ENCODE peak calls at places on chromosomes 13 and 19, in nine cellular contexts. W is stomach, G is hepatocyte, A is glutamatergic neuron, J is AG10803, Z is Calu3, R is fibroblast of the aortic adventitia, N is left lung, S is dorsolateral prefrontal cortex. B is an unnamed sample.

GRCh38 chr13:30364876-30365275 is 57.4 kb upstream of the UBE2L5 start:
- DNase-seq in R (no peak), G (no peak), W (no peak), S (no peak), J (peak; percentile 42), A (no peak), Z (no peak), N (no peak), B (peak; percentile 20)

GRCh38 chr13:31538067-31539042 is 201.0 kb upstream of the RXFP2 start:
- DNase-seq in N (no peak), S (no peak), Z (peak; percentile 4), A (no peak), W (peak; percentile 29), R (peak; percentile 73), G (peak; percentile 58), J (peak; percentile 52), B (no peak)

GRCh38 chr19:4454952-4455738 is 2.4 kb downstream of the UBXN6 start:
- DNase-seq in J (peak; percentile 70), G (peak; percentile 54), Z (no peak), W (no peak), N (no peak), A (no peak), S (no peak), R (peak; percentile 82), B (no peak)

GRCh38 chr13:110182003-110182402 is 125.0 kb downstream of the COL4A1 start:
- DNase-seq in S (no peak), J (no peak), A (no peak), N (no peak), G (no peak), W (no peak), R (no peak), Z (no peak), B (no peak)

GRCh38 chr19:3710265-3710812 is 2.2 kb downstream of the TJP3 start:
- DNase-seq in R (peak; percentile 31), A (no peak), N (peak; percentile 94), G (peak; percentile 90), Z (peak; percentile 94), S (peak; percentile 46), J (peak; percentile 15), W (peak; percentile 99), B (no peak)

GRCh38 chr19:33233056-33233873 is 7.6 kb upstream of the SLC7A10 start:
- DNase-seq in G (no peak), N (no peak), S (no peak), A (no peak), J (no peak), W (no peak), Z (no peak), R (no peak), B (no peak)

GRCh38 chr13:98539655-98540054 is 37.3 kb downstream of the STK24 start:
- DNase-seq in W (no peak), R (no peak), J (peak; percentile 74), S (no peak), Z (no peak), A (peak; percentile 55), N (no peak), G (no peak), B (no peak)

GRCh38 chr13:50635504-50635903 is 208.0 kb downstream of the DLEU7 start:
- DNase-seq in Z (no peak), G (peak; percentile 12), J (peak; percentile 71), W (no peak), S (no peak), R (peak; percentile 97), A (no peak), N (peak; percentile 58), B (no peak)

GRCh38 chr13:90302113-90302512 is 1045.4 kb upstream of the MIR17HG start:
- DNase-seq in W (no peak), N (no peak), S (no peak), A (no peak), R (peak; percentile 64), G (no peak), J (peak; percentile 68), Z (no peak), B (no peak)

GRCh38 chr19:19270749-19271571 is 2.1 kb downstream of the TM6SF2 start:
- DNase-seq in W (no peak), S (no peak), G (no peak), Z (no peak), R (no peak), N (no peak), A (no peak), J (no peak), B (no peak)

GRCh38 chr19:49682274-49682673 is 5.2 kb downstream of the PRMT1 start:
- DNase-seq in S (no peak), R (peak; percentile 32), J (no peak), A (no peak), G (no peak), Z (no peak), W (no peak), N (no peak), B (no peak)

GRCh38 chr19:49684983-49685553 is 4.3 kb upstream of the ADM5 start:
- DNase-seq in N (no peak), W (no peak), G (no peak), R (no peak), J (no peak), A (no peak), Z (no peak), S (no peak), B (no peak)

GRCh38 chr19:49685845-49686332 is 3.5 kb upstream of the ADM5 start:
- DNase-seq in A (no peak), Z (no peak), R (no peak), G (no peak), W (no peak), S (no peak), N (no peak), J (no peak), B (no peak)

GRCh38 chr19:49683814-49684250 is 5.6 kb upstream of the ADM5 start:
- DNase-seq in N (no peak), J (no peak), G (no peak), A (no peak), W (no peak), Z (no peak), S (no peak), R (no peak), B (no peak)

GRCh38 chr19:49684251-49684982 is 5.0 kb upstream of the ADM5 start:
- DNase-seq in R (no peak), N (no peak), W (no peak), J (no peak), Z (peak; percentile 65), G (peak; percentile 19), S (no peak), A (peak; percentile 60), B (no peak)
- TF ChIP-seq CTCF in R (peak; percentile 61), N (no peak), W (no peak), J (peak; percentile 53), Z (peak; percentile 93), G (peak; percentile 19), S (peak; percentile 15), A (peak; percentile 43), B (peak; percentile 29)

DNA sequence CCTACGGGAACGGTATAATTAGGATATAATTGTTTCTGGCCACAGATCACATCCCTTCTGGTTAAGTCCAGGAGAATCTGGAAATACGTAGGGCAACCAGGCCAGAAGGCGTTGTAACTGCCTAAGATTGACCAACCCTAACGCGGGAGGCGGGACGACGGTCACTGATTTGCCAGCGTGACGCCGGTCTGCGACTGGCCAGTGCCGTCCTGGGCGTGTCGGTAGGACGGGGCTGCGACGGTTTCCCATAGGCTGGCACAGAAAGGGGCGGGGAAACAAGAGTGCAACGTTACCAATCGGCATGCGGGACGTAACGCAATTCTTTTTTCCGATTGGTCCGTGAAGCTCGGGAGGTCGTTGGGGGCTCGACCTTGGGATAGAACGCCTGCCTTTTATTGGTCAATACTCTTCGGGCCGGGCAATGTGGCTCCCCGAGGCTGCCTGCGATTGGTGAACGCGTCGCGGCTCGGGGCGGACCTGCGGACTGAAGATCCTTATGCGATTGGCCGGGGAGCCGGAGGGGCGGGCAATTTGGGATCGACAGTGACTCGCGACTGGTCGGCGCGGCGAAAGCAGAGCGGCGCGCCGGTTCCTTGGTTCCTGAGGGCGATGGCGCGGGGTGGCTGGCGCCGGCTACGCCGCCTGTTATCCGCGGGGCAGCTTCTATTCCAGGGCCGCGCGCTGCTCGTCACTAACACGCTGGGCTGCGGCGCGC is at the start of gene MPV17L2:
- DNase-seq in N (peak; percentile 100), S (peak; percentile 100), R (peak; percentile 100), G (peak; percentile 100), Z (peak; percentile 96), W (peak; percentile 99), A (peak; percentile 98), J (peak; percentile 100), B (peak; percentile 98)
- TF ChIP-seq CTCF in N (no peak), S (peak; percentile 5), R (no peak), G (no peak), Z (no peak), W (no peak), A (no peak), J (no peak), B (no peak)

GRCh38 chr13:28657784-28658538 is 969 bp upstream of the POMP start:
- DNase-seq in N (no peak), J (peak; percentile 35), Z (no peak), W (no peak), G (peak; percentile 22), A (no peak), S (no peak), R (peak; percentile 50), B (no peak)
- TF ChIP-seq CTCF in N (peak; percentile 10), J (peak; percentile 39), Z (no peak), W (no peak), G (peak; percentile 34), A (no peak), S (peak; percentile 11), R (peak; percentile 17), B (no peak)

GRCh38 chr19:46825731-46826055 is 25.0 kb downstream of the AP2S1 start:
- DNase-seq in R (no peak), A (no peak), W (no peak), S (no peak), N (no peak), J (no peak), Z (no peak), G (no peak), B (no peak)
- TF ChIP-seq CTCF in R (no peak), A (no peak), W (no peak), S (no peak), N (no peak), J (no peak), Z (no peak), G (no peak), B (no peak)

GRCh38 chr13:62193919-62194318 is 778.3 kb upstream of the PCDH20 start:
- DNase-seq in A (no peak), N (no peak), S (no peak), G (no peak), J (no peak), W (no peak), R (no peak), Z (no peak), B (no peak)

GRCh38 chr13:62194371-62194770 is 778.7 kb upstream of the PCDH20 start:
- DNase-seq in A (no peak), W (no peak), Z (no peak), N (no peak), J (no peak), G (no peak), S (no peak), R (no peak), B (no peak)
- TF ChIP-seq CTCF in A (no peak), W (no peak), Z (no peak), N (no peak), J (no peak), G (no peak), S (no peak), R (no peak), B (no peak)